ENCODE peak calls at places on chromosome 2, in seven cellular contexts. J, W, B, V, U, Y and O are unnamed samples.

GRCh38 chr2:69973335-69973735 is 11.9 kb upstream of the ASPRV1 start:
- DNase-seq in Y (no peak), B (no peak), W (no peak), V (peak), J (no peak), U (no peak), O (no peak)

GRCh38 chr2:19691892-19692291 is 209.9 kb downstream of the TTC32 start:
- DNase-seq in Y (no peak), J (no peak), B (no peak), U (no peak), W (no peak), V (no peak), O (no peak)

GRCh38 chr2:205741256-205741978 is 59.1 kb downstream of the NRP2 start:
- DNase-seq in B (no peak), W (no peak), U (no peak), Y (no peak), J (no peak), V (no peak), O (no peak)

GRCh38 chr2:50902365-50902764 is 129.6 kb downstream of the NRXN1 start:
- DNase-seq in B (no peak), U (no peak), J (no peak), W (no peak), Y (no peak), V (no peak), O (no peak)

GRCh38 chr2:26346454-26347053 is at the start of gene ADGRF3:
- DNase-seq in B (peak), Y (peak), W (no peak), V (peak), U (peak), J (no peak), O (peak)

GRCh38 chr2:197500503-197501179 is 462 bp downstream of the HSPE1 start:
- DNase-seq in J (no peak), U (peak), W (no peak), Y (no peak), B (no peak), V (peak), O (no peak)

GRCh38 chr2:225317191-225317590 is 82.3 kb upstream of the NYAP2 start:
- DNase-seq in V (no peak), Y (no peak), J (no peak), W (no peak), B (no peak), U (no peak), O (no peak)

GRCh38 chr2:1743396-1744150 is 742 bp downstream of the PXDN start:
- DNase-seq in Y (peak), U (no peak), J (no peak), W (no peak), B (peak), V (peak), O (no peak)

GRCh38 chr2:222861411-222862067 is 703 bp downstream of the ACSL3 start:
- DNase-seq in B (no peak), Y (peak), U (no peak), V (no peak), W (no peak), J (no peak), O (no peak)

GRCh38 chr2:74675090-74675489 is 21.0 kb downstream of the SEMA4F start:
- DNase-seq in J (no peak), V (no peak), B (no peak), W (no peak), U (no peak), Y (peak), O (no peak)

GRCh38 chr2:95695613-95696012 is 103.8 kb downstream of the TRIM43 start:
- DNase-seq in B (no peak), W (no peak), V (no peak), U (peak), Y (no peak), J (no peak), O (no peak)

GRCh38 chr2:178855151-178855550 is 47.9 kb upstream of the TTN start:
- DNase-seq in J (no peak), Y (no peak), V (peak), U (no peak), B (no peak), W (no peak), O (no peak)

GRCh38 chr2:119694994-119695521 is 16.1 kb downstream of the TMEM177 start:
- DNase-seq in B (no peak), U (no peak), V (peak), W (no peak), J (peak), Y (no peak), O (no peak)

GRCh38 chr2:113158884-113159553 is 14.8 kb upstream of the PSD4 start:
- DNase-seq in B (no peak), V (peak), W (no peak), U (no peak), Y (no peak), J (no peak), O (no peak)

GRCh38 chr2:224655006-224655537 is 61.1 kb downstream of the CCDC195 start:
- DNase-seq in J (no peak), B (no peak), U (no peak), V (no peak), W (no peak), Y (no peak), O (no peak)

GRCh38 chr2:177806025-177806424 is 266.6 kb downstream of the PDE11A start:
- DNase-seq in V (no peak), W (no peak), B (no peak), J (no peak), Y (no peak), U (no peak), O (no peak)

GRCh38 chr2:179307972-179308371 is 43.3 kb upstream of the SESTD1 start:
- DNase-seq in Y (no peak), V (no peak), B (no peak), U (no peak), J (no peak), W (no peak), O (no peak)

GRCh38 chr2:68762112-68762511 is 27.5 kb downstream of the ARHGAP25 start:
- DNase-seq in B (no peak), V (no peak), J (no peak), W (no peak), Y (no peak), U (no peak), O (no peak)

GRCh38 chr2:240959941-240960308 is 38.5 kb upstream of the SNED1 start:
- DNase-seq in W (no peak), Y (no peak), V (no peak), B (peak), U (no peak), J (no peak), O (no peak)

GRCh38 chr2:215311625-215312394 is at the start of gene ATIC:
- DNase-seq in Y (peak), U (peak), W (peak), J (peak), V (peak), B (peak), O (peak)

GRCh38 chr2:66170681-66171234 is 264.2 kb upstream of the MEIS1 start:
- DNase-seq in B (no peak), J (no peak), V (no peak), U (no peak), W (no peak), Y (no peak), O (no peak)

GRCh38 chr2:101766871-101767739 is 69.6 kb downstream of the MAP4K4 start:
- DNase-seq in W (no peak), J (peak), B (no peak), U (no peak), V (peak), Y (no peak), O (no peak)

GRCh38 chr2:31216734-31217133 is 581 bp downstream of the CAPN14 start:
- DNase-seq in W (no peak), B (no peak), Y (no peak), V (no peak), J (no peak), U (no peak), O (no peak)

GRCh38 chr2:138035597-138036217 is 71.4 kb downstream of the HNMT start:
- DNase-seq in W (no peak), B (no peak), U (no peak), V (peak), Y (no peak), J (no peak), O (peak)

GRCh38 chr2:159902722-159903121 is 104.7 kb upstream of the CD302 start:
- DNase-seq in V (no peak), J (no peak), B (no peak), Y (no peak), W (no peak), U (no peak), O (no peak)

GRCh38 chr2:28951910-28952805 is 28.9 kb upstream of the TOGARAM2 start:
- DNase-seq in B (no peak), Y (no peak), W (no peak), J (no peak), U (peak), V (peak), O (no peak)

GRCh38 chr2:126850951-126851350 is 47.7 kb upstream of the TEX51 start:
- DNase-seq in V (no peak), J (no peak), U (peak), Y (no peak), W (no peak), B (no peak), O (no peak)

GRCh38 chr2:34178482-34178881 is 579.4 kb upstream of the FAM98A start:
- DNase-seq in U (no peak), J (no peak), B (no peak), Y (no peak), V (no peak), W (no peak), O (no peak)

DNA sequence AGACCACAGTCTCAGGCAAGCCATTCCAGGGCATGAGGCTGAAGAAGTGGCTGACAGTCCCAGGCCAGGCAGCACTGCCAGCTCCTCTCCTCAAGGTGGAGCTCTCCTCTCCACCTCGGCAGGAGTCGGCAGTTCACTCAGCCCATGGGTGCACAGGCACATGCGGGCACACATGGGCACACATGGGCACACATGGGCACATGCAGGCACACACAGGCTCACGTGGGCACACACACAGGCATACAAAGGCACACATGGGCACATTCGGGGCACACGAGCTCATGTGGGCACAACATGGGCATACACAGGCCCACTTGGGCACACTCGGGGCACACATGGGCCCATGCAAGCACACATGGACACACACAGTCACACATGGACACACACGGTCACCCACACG is 65.3 kb upstream of the TAF1B start:
- DNase-seq in V (no peak), J (no peak), U (no peak), B (no peak), Y (peak), W (no peak), O (peak)
- TF ChIP-seq CTCF in V (peak), J (peak), U (no peak), B (no peak), Y (peak), W (peak), O (peak)

DNA sequence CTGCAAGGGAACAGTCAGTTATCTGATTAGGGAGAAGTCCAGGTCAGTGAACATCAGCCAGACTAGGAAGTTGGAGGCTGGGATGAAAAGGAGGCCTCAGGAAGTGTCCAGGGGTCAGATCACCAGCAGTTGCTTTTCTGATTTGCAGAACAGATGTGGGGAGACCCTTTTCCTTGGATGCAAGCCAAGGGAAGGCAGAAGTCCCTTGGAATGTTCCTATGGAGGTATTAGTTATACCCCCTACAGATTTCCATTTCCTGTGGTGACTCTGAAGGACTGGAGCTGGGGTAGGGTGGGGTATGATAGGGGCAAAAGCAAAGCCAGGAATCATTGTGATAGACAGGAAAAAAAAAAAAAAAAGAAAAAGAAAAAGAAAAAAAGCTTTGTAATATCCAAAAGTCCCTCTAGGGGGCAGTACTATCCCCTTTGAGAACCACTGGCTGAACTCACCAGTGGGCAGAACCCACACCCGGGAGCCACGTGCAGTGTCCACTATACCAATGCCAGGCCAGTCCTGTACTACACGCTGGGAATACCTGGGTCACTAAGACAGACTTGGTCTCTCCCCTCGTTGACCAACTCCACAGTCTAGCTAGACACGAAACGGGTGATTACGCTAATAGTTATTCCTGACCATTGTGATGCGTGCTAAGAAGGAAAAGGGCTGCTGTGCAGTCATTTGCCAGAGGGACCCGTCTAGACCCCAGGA is 7.4 kb downstream of the DYSF start:
- DNase-seq in J (no peak), Y (no peak), W (no peak), V (peak), B (no peak), U (no peak), O (peak)
- TF ChIP-seq CTCF in J (peak), Y (peak), W (peak), V (peak), B (peak), U (peak), O (peak)

GRCh38 chr2:22126978-22127377 is 1003.2 kb downstream of the TDRD15 start:
- DNase-seq in W (no peak), V (no peak), J (no peak), U (no peak), Y (no peak), B (no peak), O (no peak)

GRCh38 chr2:22124003-22124402 is 1000.2 kb downstream of the TDRD15 start:
- DNase-seq in B (no peak), Y (no peak), U (no peak), J (no peak), V (peak), W (no peak), O (no peak)
- TF ChIP-seq CTCF in B (no peak), Y (peak), U (no peak), J (peak), V (no peak), W (peak), O (no peak)

DNA sequence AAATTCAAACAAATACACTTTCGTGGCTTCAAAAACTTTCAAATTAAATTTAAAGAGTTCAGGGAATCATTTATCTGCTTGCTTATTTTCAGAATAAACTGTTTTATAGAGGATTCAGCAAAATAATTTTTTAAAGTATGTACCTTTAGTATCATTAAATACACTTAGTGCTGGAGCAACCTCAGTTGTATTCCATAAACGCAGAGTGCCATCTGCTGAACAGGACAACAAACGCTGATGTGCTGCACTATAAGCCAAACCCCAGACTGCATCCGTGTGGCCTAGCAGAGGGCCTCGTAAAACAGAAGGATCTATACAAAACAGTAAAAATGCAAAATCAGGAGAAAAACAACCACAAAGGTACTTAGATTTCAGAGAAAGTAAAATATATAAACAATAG is 108.6 kb downstream of the STRN start:
- DNase-seq in W (no peak), V (no peak), J (no peak), U (no peak), Y (no peak), B (no peak), O (no peak)
- TF ChIP-seq CTCF in W (peak), V (no peak), J (no peak), U (no peak), Y (no peak), B (no peak), O (no peak)

GRCh38 chr2:53820038-53820437 is 33.2 kb downstream of the ERLEC1 start:
- DNase-seq in B (no peak), V (no peak), J (no peak), Y (no peak), U (no peak), W (no peak), O (no peak)

GRCh38 chr2:53821810-53822209 is 35.0 kb downstream of the ERLEC1 start:
- DNase-seq in U (no peak), J (no peak), Y (no peak), B (peak), W (no peak), V (no peak), O (no peak)

GRCh38 chr2:53820711-53821110 is 33.9 kb downstream of the ERLEC1 start:
- DNase-seq in Y (no peak), B (no peak), W (no peak), J (no peak), V (peak), U (no peak), O (no peak)

GRCh38 chr2:53818854-53819435 is 32.1 kb downstream of the ERLEC1 start:
- DNase-seq in W (no peak), Y (no peak), B (no peak), J (no peak), U (no peak), V (no peak), O (no peak)

DNA sequence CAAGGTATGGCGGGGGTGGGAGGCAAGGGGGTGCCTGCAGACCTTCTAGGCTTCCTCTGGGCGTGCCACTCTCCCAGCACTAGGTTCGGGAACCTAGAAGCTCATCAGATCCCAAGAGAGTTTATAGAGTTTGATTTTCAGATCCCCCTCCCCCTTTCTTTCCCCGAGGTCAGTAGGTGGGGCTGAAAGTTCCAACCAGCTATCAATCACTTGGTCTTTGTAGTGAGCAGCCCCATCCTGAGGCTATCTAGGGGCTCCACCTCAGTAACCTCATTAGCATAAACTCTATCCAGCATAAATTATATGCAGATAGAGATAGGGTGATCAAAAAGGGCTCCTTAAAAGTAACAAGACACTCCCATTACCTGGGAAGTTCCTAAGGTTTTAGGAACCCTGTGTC is 32.8 kb downstream of the ERLEC1 start:
- DNase-seq in B (no peak), Y (no peak), J (no peak), U (no peak), W (no peak), V (no peak), O (no peak)
- TF ChIP-seq CTCF in B (no peak), Y (no peak), J (no peak), U (no peak), W (no peak), V (no peak), O (no peak)

DNA sequence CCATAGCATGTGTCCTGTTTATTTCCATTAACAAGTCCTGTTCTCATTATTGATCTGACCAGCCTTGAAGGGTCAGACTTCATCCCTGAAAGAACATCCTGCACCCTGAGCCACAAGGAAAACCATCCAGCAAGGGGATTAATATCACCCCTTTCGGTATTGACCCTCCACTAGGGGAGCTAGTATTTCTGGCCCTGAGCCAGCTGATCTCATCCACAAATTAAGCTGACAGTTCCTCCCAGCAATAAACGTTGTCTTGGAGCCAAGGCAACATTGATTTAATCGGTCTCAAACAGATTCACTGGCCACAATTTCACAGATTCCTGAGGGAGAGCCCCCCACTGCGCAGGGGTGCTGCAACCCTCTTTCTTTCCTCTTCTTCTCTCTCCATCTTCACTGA is 353.1 kb upstream of the FANCL start:
- DNase-seq in B (peak), U (no peak), V (no peak), W (no peak), Y (peak), J (no peak), O (peak)
- TF ChIP-seq CTCF in B (peak), U (no peak), V (no peak), W (peak), Y (no peak), J (peak), O (no peak)

DNA sequence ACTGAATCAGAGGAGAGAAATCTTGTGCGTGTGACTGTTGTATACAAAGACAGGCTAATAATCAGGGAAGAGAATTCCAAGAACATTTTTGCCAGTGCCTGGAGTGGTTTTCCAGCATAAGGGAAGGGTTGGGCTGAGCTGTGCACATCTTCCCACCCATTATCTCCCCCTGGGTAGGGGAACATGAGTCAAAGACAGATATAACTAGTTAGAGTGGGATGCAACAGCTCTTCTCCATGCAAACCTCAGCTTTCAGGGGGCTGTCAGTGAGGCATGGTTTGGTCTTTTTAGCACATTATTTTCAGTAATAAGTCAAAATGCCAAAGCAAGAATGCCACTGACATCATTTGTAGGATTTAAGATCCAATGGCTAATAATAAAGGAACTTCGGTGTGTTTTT is 27.9 kb upstream of the INPP4A start:
- DNase-seq in V (no peak), U (no peak), B (no peak), W (no peak), Y (no peak), J (no peak), O (no peak)
- TF ChIP-seq CTCF in V (no peak), U (no peak), B (no peak), W (no peak), Y (no peak), J (no peak), O (no peak)

GRCh38 chr2:71801969-71802368 is 345.7 kb downstream of the CYP26B1 start:
- DNase-seq in B (peak), V (peak), W (no peak), Y (peak), J (no peak), U (peak), O (peak)
- TF ChIP-seq CTCF in B (peak), V (peak), W (peak), Y (peak), J (peak), U (peak), O (peak)

GRCh38 chr2:71668326-71669057 is 215.1 kb downstream of the DYSF start:
- DNase-seq in B (no peak), U (no peak), V (no peak), W (no peak), J (no peak), Y (no peak), O (no peak)
- TF ChIP-seq CTCF in B (no peak), U (no peak), V (no peak), W (no peak), J (no peak), Y (no peak), O (no peak)